ENCODE peak calls at places on chromosome 6, in four cellular contexts. W is SK-N-SH, C is HepG2, V is GM12878. J is an unnamed sample.

GRCh38 chr6:97778290-97779038 is 495.4 kb upstream of the MMS22L start:
- DNase-seq in C (no peak), W (no peak), V (no peak), J (no peak)

GRCh38 chr6:132818404-132819359 is 4.3 kb downstream of the RPS12 start:
- DNase-seq in V (no peak), W (no peak), C (peak; percentile 33), J (no peak)

GRCh38 chr6:126015869-126016268 is 29.5 kb downstream of the TRMT11 start:
- DNase-seq in V (no peak), C (no peak), W (no peak), J (no peak)

GRCh38 chr6:137105375-137105774 is 60.6 kb upstream of the IL20RA start:
- DNase-seq in W (no peak), C (no peak), V (no peak), J (no peak)

GRCh38 chr6:135145509-135145865 is 35.6 kb upstream of the MYB start:
- DNase-seq in C (no peak), V (no peak), W (no peak), J (no peak)

GRCh38 chr6:74931567-74931966 is 274.3 kb downstream of the COL12A1 start:
- DNase-seq in W (no peak), C (no peak), V (no peak), J (no peak)

GRCh38 chr6:53673138-53673801 is 7.7 kb upstream of the KLHL31 start:
- DNase-seq in W (no peak), V (no peak), C (peak; percentile 71), J (no peak)

GRCh38 chr6:101294051-101294638 is 99.4 kb upstream of the GRIK2 start:
- DNase-seq in V (no peak), W (no peak), C (no peak), J (no peak)

GRCh38 chr6:33570806-33571636 is 9.1 kb downstream of the BAK1 start:
- DNase-seq in W (peak; percentile 93), V (peak; percentile 96), C (peak; percentile 53), J (peak; percentile 86)

GRCh38 chr6:49453221-49453620 is 9.8 kb downstream of the MMUT start:
- DNase-seq in C (peak; percentile 6), V (no peak), W (no peak), J (no peak)

GRCh38 chr6:35603326-35604202 is 85.2 kb downstream of the FKBP5 start:
- DNase-seq in W (no peak), C (peak; percentile 77), V (no peak), J (no peak)

GRCh38 chr6:79544299-79544927 is 7.2 kb upstream of the LCA5 start:
- DNase-seq in C (no peak), V (peak; percentile 44), W (no peak), J (no peak)

GRCh38 chr6:39370021-39370420 is 47.5 kb upstream of the KCNK16 start:
- DNase-seq in C (no peak), W (no peak), V (no peak), J (no peak)

GRCh38 chr6:73649783-73650182 is 4.0 kb downstream of the SLC17A5 start:
- DNase-seq in C (no peak), V (no peak), W (no peak), J (no peak)

GRCh38 chr6:92110390-92110789 is 1309.0 kb downstream of the EPHA7 start:
- DNase-seq in C (no peak), V (no peak), W (no peak), J (no peak)

GRCh38 chr6:4957521-4958231 is 46.2 kb downstream of the RPP40 start:
- DNase-seq in W (no peak), C (peak; percentile 24), V (no peak), J (no peak)

GRCh38 chr6:27503436-27504030 is 30.6 kb upstream of the ZNF184 start:
- DNase-seq in C (peak; percentile 82), V (peak; percentile 73), W (peak; percentile 47), J (peak; percentile 96)

GRCh38 chr6:81806793-81807565 is 54.5 kb upstream of the TENT5A start:
- DNase-seq in V (no peak), C (peak; percentile 81), W (no peak), J (no peak)

GRCh38 chr6:133393891-133394290 is 152.7 kb downstream of the EYA4 start:
- DNase-seq in C (no peak), V (no peak), W (no peak), J (no peak)

GRCh38 chr6:52231411-52232127 is 12.7 kb downstream of the IL17F start:
- DNase-seq in C (no peak), V (peak; percentile 55), W (no peak), J (no peak)

GRCh38 chr6:113695506-113695905 is 161.6 kb upstream of the MARCKS start:
- DNase-seq in C (peak; percentile 24), W (no peak), V (no peak), J (no peak)

GRCh38 chr6:34243131-34243771 is 5.6 kb downstream of the SMIM29 start:
- DNase-seq in C (no peak), V (no peak), W (no peak), J (no peak)

GRCh38 chr6:95593025-95593424 is 15.7 kb downstream of the MANEA start:
- DNase-seq in V (no peak), C (peak; percentile 28), W (no peak), J (no peak)

GRCh38 chr6:157911786-157912185 is 69.9 kb upstream of the SYNJ2 start:
- DNase-seq in V (no peak), W (peak; percentile 27), C (no peak), J (no peak)

GRCh38 chr6:136526196-136526930 is 23.9 kb downstream of the MAP7 start:
- DNase-seq in W (peak; percentile 76), V (no peak), C (peak; percentile 6), J (peak; percentile 72)

GRCh38 chr6:100719883-100720682 is 161.0 kb downstream of the ASCC3 start:
- DNase-seq in V (no peak), C (peak; percentile 9), W (peak; percentile 2), J (no peak)

GRCh38 chr6:79028641-79029314 is 49.3 kb downstream of the PHIP start:
- DNase-seq in W (no peak), V (no peak), C (no peak), J (no peak)

GRCh38 chr6:87728706-87729105 is 26.7 kb upstream of the AKIRIN2 start:
- DNase-seq in C (no peak), W (no peak), V (no peak), J (no peak)

GRCh38 chr6:87730310-87730709 is 28.3 kb upstream of the AKIRIN2 start:
- DNase-seq in C (peak; percentile 55), V (no peak), W (no peak), J (no peak)

GRCh38 chr6:87731080-87731479 is 29.0 kb upstream of the AKIRIN2 start:
- DNase-seq in V (no peak), W (no peak), C (no peak), J (no peak)

GRCh38 chr6:87736809-87737540 is 34.9 kb upstream of the AKIRIN2 start:
- DNase-seq in W (no peak), V (no peak), C (no peak), J (no peak)

GRCh38 chr6:87731818-87732661 is 30.0 kb upstream of the AKIRIN2 start:
- DNase-seq in V (peak; percentile 71), W (no peak), C (peak; percentile 86), J (no peak)
- TF ChIP-seq TCF12 in V (no peak), W (peak; percentile 88), C (no peak), J (no peak)

DNA sequence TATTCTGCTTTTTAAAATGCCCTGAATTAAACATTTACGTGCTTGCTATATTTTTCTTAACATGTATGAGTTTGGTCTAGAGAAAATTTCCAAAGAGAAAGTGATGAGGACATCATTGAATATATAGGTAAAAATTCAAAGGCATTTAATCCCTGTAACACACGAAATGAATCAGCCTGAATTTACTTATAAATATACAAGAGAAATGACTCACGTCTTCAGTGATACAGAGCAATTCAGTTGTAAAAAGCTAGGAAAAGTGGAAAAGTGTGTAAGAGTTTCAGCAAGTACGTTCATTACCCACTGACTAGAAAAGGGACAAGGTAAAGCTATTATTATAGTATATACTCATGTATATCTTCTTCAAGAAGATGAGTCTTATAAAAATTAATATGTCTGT is 124.8 kb downstream of the HIVEP1 start:
- DNase-seq in C (no peak), V (no peak), W (no peak), J (no peak)
- H3K9ac ChIP-seq in C (no peak overlapping the region), V (no peak overlapping the region), W (no peak overlapping the region), J (no peak overlapping the region)

DNA sequence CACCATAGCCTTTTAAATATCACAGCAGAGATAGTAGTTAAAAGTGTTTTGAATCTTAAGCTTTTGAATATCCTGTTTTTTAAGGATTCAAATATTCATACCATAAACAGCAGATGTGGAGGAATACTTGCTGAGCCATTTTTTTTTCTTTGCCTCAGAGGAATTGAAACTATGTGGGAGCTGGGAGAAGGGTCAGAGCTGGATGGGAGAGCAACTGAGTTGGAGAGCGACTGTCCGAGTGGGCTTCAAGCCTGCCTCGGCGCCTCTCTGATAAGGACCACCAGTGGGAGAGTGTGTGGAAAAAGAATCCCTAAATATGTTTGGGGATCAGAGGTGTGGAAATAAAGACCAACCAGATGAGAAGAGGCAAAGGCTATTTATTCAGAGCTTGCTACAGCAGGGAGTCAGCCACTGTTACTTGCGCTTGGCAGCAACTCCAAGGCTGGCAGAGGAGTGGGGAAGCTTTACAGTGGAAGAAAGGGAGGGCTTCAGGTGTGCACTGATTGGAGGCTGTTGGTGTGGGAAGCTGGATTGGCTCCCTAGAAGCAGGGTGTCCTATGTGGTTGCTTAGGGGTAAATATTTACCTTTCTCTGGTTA is 34.3 kb upstream of the MCUR1 start:
- DNase-seq in C (no peak), W (no peak), V (no peak), J (peak; percentile 40)
- H2AFZ ChIP-seq in C (no peak overlapping the region), W (no peak overlapping the region), V (no peak overlapping the region), J (peak overlapping the region; percentile 13)

GRCh38 chr6:151276112-151276745 is 36.5 kb downstream of the AKAP12 start:
- DNase-seq in W (peak; percentile 17), C (no peak), V (no peak), J (no peak)
- TF ChIP-seq TCF12 in W (no peak), C (no peak), V (no peak), J (no peak)

GRCh38 chr6:43361269-43361668 is 8.2 kb downstream of the ZNF318 start:
- DNase-seq in C (no peak), V (no peak), W (no peak), J (no peak)

GRCh38 chr6:43359381-43359780 is 10.1 kb downstream of the ZNF318 start:
- DNase-seq in V (no peak), W (no peak), C (no peak), J (no peak)

GRCh38 chr6:43359831-43360230 is 9.6 kb downstream of the ZNF318 start:
- DNase-seq in W (no peak), V (no peak), C (no peak), J (no peak)

DNA sequence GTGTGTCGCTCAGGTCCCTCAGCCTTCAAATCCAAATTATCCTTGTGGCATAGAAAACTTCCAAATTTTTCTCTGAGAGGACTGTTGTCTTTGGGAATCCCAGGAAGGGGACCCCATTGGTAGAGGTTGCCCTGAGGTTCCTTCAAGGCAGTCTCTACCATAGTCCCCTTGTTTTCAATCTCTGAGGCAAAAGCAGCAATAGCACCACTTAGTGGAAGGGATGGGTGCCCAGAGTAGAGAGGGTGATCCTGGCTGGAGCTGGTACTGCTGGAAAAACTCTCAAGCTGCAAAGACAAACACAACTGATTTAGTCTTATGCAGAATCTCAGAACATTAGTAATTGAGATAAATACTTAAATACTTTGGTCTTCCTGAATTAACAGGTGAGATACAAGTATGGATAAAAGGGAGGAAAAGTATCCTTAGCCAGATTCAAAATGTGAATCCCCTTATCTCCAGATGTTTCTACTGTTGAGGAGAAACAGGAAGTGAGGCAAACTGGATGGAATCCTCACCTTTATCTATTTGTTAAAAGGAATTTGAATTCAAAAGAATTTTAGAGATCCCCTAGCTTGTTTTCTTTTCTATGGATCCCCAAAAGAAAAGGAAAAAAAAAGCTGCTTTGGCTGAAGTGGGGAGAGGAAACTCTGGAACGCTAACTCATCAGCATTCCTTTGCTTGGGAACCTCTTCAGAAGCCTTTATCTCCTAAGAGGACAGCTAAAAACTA is 13.4 kb downstream of the ZNF318 start:
- DNase-seq in C (peak; percentile 64), W (peak; percentile 16), V (no peak), J (no peak)
- H3K9ac ChIP-seq in C (no peak overlapping the region), W (no peak overlapping the region), V (no peak overlapping the region), J (no peak overlapping the region)